ENCODE peak calls at places on chromosomes 2 and 18, in six cellular contexts. D, C, H, O, U and F are unnamed samples.

GRCh38 chr18:21599585-21600525 is 649 bp downstream of the ESCO1 start:
- DNase-seq in D (peak; percentile 10), U (peak; percentile 10), O (peak; percentile 68), C (peak; percentile 5), H (peak; percentile 72), F (no peak)

GRCh38 chr2:122411231-122411630 is 655.8 kb downstream of the TSN start:
- DNase-seq in U (no peak), H (no peak), D (no peak), C (no peak), O (no peak), F (no peak)

GRCh38 chr2:114049280-114049679 is 159.4 kb downstream of the ACTR3 start:
- DNase-seq in C (no peak), O (no peak), U (no peak), D (no peak), H (no peak), F (no peak)

GRCh38 chr2:172280820-172281454 is 146.4 kb upstream of the ITGA6 start:
- DNase-seq in H (no peak), U (no peak), O (no peak), C (no peak), D (no peak), F (no peak)

GRCh38 chr18:63063171-63063570 is 256.4 kb downstream of the BCL2 start:
- DNase-seq in H (no peak), C (peak; percentile 22), O (no peak), U (no peak), D (peak; percentile 13), F (no peak)

GRCh38 chr2:134919360-134920210 is 963 bp downstream of the CCNT2 start:
- DNase-seq in U (no peak), D (no peak), H (no peak), O (no peak), C (peak; percentile 45), F (no peak)

GRCh38 chr2:54956392-54956722 is 93.9 kb downstream of the RTN4 start:
- DNase-seq in U (no peak), D (peak; percentile 69), H (no peak), C (peak; percentile 46), O (no peak), F (no peak)

GRCh38 chr18:51278045-51278649 is 80.7 kb upstream of the MEX3C start:
- DNase-seq in C (peak; percentile 24), H (peak; percentile 60), U (no peak), D (no peak), O (no peak), F (peak; percentile 67)

GRCh38 chr2:165698621-165698946 is 95.5 kb downstream of the GALNT3 start:
- DNase-seq in D (peak; percentile 51), H (peak; percentile 26), O (peak; percentile 34), U (peak; percentile 24), C (peak; percentile 43), F (peak; percentile 32)